ENCODE peak calls at places on chromosomes 6 and 20, in five cellular contexts. M is Daoy, P is upper lobe of right lung, R is RWPE1, D is lower lobe of right lung. X is an unnamed sample.

GRCh38 chr6:46221221-46221793 is 50.5 kb upstream of the ENPP5 start:
- DNase-seq in D (no peak), M (peak; percentile 9), P (no peak), R (peak; percentile 36), X (peak; percentile 66)

GRCh38 chr20:13510837-13511488 is 127.8 kb downstream of the TASP1 start:
- DNase-seq in M (no peak), R (no peak), P (no peak), D (no peak), X (no peak)

GRCh38 chr6:109236140-109237081 is 141.1 kb downstream of the CEP57L1 start:
- DNase-seq in M (no peak), D (peak; percentile 48), P (no peak), R (no peak), X (no peak)

GRCh38 chr20:35271073-35271882 is 6.6 kb downstream of the MMP24OS start:
- DNase-seq in R (no peak), D (no peak), M (no peak), P (no peak), X (no peak)

GRCh38 chr20:18003897-18004296 is 35.1 kb downstream of the MGME1 start:
- DNase-seq in P (no peak), R (no peak), M (no peak), D (no peak), X (no peak)

GRCh38 chr6:34657307-34657978 is 39.1 kb downstream of the ILRUN start:
- DNase-seq in D (no peak), M (peak; percentile 89), P (no peak), R (peak; percentile 69), X (peak; percentile 77)

GRCh38 chr20:9506964-9507369 is 7.4 kb upstream of the LAMP5 start:
- DNase-seq in D (no peak), R (no peak), P (no peak), M (no peak), X (no peak)

GRCh38 chr6:79630883-79631799 is at the start of gene SH3BGRL2:
- DNase-seq in R (peak; percentile 73), P (peak; percentile 88), M (peak; percentile 85), D (peak; percentile 85), X (peak; percentile 60)

GRCh38 chr20:1918766-1919165 is 23.6 kb downstream of the SIRPA start:
- DNase-seq in P (no peak), R (no peak), M (no peak), D (no peak), X (no peak)

GRCh38 chr6:137512768-137513605 is 18.8 kb upstream of the OLIG3 start:
- DNase-seq in R (no peak), D (no peak), P (no peak), M (no peak), X (no peak)

GRCh38 chr20:43188861-43189613 is 669 bp downstream of the PTPRT start:
- DNase-seq in M (no peak), P (no peak), R (no peak), D (no peak), X (no peak)

GRCh38 chr20:42958367-42959112 is 231.2 kb downstream of the PTPRT start:
- DNase-seq in M (no peak), D (no peak), P (no peak), R (no peak), X (no peak)

GRCh38 chr6:4301871-4302270 is 166.5 kb upstream of the ECI2 start:
- DNase-seq in R (no peak), M (no peak), D (no peak), P (no peak), X (no peak)

GRCh38 chr20:10682939-10683338 is 9.1 kb upstream of the JAG1 start:
- DNase-seq in R (no peak), D (no peak), M (no peak), P (no peak), X (no peak)

GRCh38 chr6:44201638-44202303 is 15.0 kb upstream of the MYMX start:
- DNase-seq in D (peak; percentile 10), M (no peak), R (peak; percentile 64), P (no peak), X (no peak)

GRCh38 chr6:38067263-38067980 is 247.9 kb downstream of the ZFAND3 start:
- DNase-seq in M (no peak), D (no peak), R (no peak), P (no peak), X (no peak)

GRCh38 chr20:4810446-4811019 is 88.8 kb downstream of the PRND start:
- DNase-seq in P (no peak), M (no peak), R (no peak), D (no peak), X (no peak)

GRCh38 chr6:81995548-81996289 is 243.2 kb upstream of the TENT5A start:
- DNase-seq in P (no peak), R (peak; percentile 30), D (no peak), M (peak; percentile 46), X (peak; percentile 49)

GRCh38 chr6:72649032-72649984 is 27.4 kb downstream of the KCNQ5 start:
- DNase-seq in M (peak; percentile 75), D (no peak), R (peak; percentile 53), P (no peak), X (no peak)

GRCh38 chr20:45037050-45037449 is 63.9 kb downstream of the KCNS1 start:
- DNase-seq in D (no peak), P (no peak), R (no peak), M (peak; percentile 70), X (no peak)

GRCh38 chr20:61765081-61765870 is 300.4 kb downstream of the TAF4 start:
- DNase-seq in D (no peak), R (no peak), P (no peak), M (no peak), X (no peak)

GRCh38 chr6:15713325-15713724 is 50.5 kb upstream of the DTNBP1 start:
- DNase-seq in R (no peak), D (no peak), P (no peak), M (no peak), X (no peak)

GRCh38 chr20:22663528-22664025 is 79.2 kb upstream of the FOXA2 start:
- DNase-seq in M (no peak), R (no peak), D (no peak), P (no peak), X (no peak)

GRCh38 chr20:37534401-37535157 is 6.9 kb upstream of the BLCAP start:
- DNase-seq in R (peak; percentile 70), D (no peak), M (peak; percentile 63), P (no peak), X (peak; percentile 71)

GRCh38 chr6:133568970-133569889 is 319.7 kb upstream of the TCF21 start:
- DNase-seq in M (peak; percentile 90), P (no peak), R (peak; percentile 97), D (no peak), X (peak; percentile 73)